ENCODE peak calls at places on chromosomes 11 and 22, in four cellular contexts. W is stomach, J is GM23248, Q is fibroblast of lung. N is an unnamed sample.

GRCh38 chr11:134052395-134052987 is 16.4 kb upstream of the JAM3 start:
- DNase-seq in W (no peak), J (peak; percentile 26), Q (no peak), N (no peak)

GRCh38 chr11:119977584-119977860 is 160.4 kb downstream of the TRIM29 start:
- DNase-seq in W (no peak), J (no peak), Q (no peak), N (no peak)

GRCh38 chr11:61598886-61599868 is 18.3 kb upstream of the SYT7 start:
- DNase-seq in W (no peak), J (peak; percentile 69), Q (peak; percentile 91), N (no peak)

GRCh38 chr11:21771097-21771496 is 421.8 kb upstream of the ANO5 start:
- DNase-seq in W (no peak), J (no peak), Q (no peak), N (no peak)

GRCh38 chr11:100624346-100624745 is 62.7 kb upstream of the ARHGAP42 start:
- DNase-seq in W (no peak), J (no peak), Q (peak; percentile 59), N (no peak)

GRCh38 chr22:30547188-30547587 is 647 bp upstream of the SEC14L6 start:
- DNase-seq in W (no peak), J (no peak), Q (no peak), N (no peak)

GRCh38 chr11:8545698-8546366 is 48.2 kb downstream of the STK33 start:
- DNase-seq in W (no peak), J (no peak), Q (no peak), N (no peak)

GRCh38 chr11:16986434-16987204 is 27.6 kb downstream of the PLEKHA7 start:
- DNase-seq in W (peak; percentile 95), J (no peak), Q (no peak), N (peak; percentile 88)

GRCh38 chr11:63783925-63784592 is 15.5 kb upstream of the ZFTA start:
- DNase-seq in W (no peak), J (no peak), Q (no peak), N (no peak)

GRCh38 chr11:116831790-116832349 is 2.2 kb downstream of the APOC3 start:
- DNase-seq in W (no peak), J (no peak), Q (no peak), N (no peak)

GRCh38 chr22:35489225-35489624 is 51.4 kb upstream of the RASD2 start:
- DNase-seq in W (no peak), J (peak; percentile 32), Q (no peak), N (no peak)

GRCh38 chr11:134932761-134933160 is 520.7 kb upstream of the B3GAT1 start:
- DNase-seq in W (no peak), J (no peak), Q (no peak), N (no peak)

GRCh38 chr11:44229664-44230063 is 80.3 kb downstream of the ALX4 start:
- DNase-seq in W (no peak), J (peak; percentile 48), Q (peak; percentile 70), N (no peak)

GRCh38 chr11:77981346-77981947 is 13.0 kb downstream of the INTS4 start:
- DNase-seq in W (no peak), J (peak; percentile 42), Q (no peak), N (no peak)

GRCh38 chr22:25488244-25489020 is 76.0 kb upstream of the GRK3 start:
- DNase-seq in W (peak; percentile 86), J (peak; percentile 93), Q (peak; percentile 88), N (peak; percentile 89)

GRCh38 chr22:48627203-48627602 is 1200.5 kb downstream of the BRD1 start:
- DNase-seq in W (no peak), J (no peak), Q (peak; percentile 33), N (no peak)
- H3K9me3 ChIP-seq in W (no peaks in the 10 kb centered on the region), J (no peaks in the 10 kb centered on the region), Q (no peaks in the 10 kb centered on the region), N (no peaks in the 10 kb centered on the region)

GRCh38 chr11:117834068-117834810 is 9.7 kb upstream of the FXYD2 start:
- DNase-seq in W (peak; percentile 19), J (no peak), Q (no peak), N (no peak)
- H3K27ac ChIP-seq in W (peak overlapping the region; percentile 58), J (no peak overlapping the region), Q (no peak overlapping the region), N (peak overlapping the region; percentile 78)

GRCh38 chr11:105969756-105970155 is 52.3 kb downstream of the MSANTD4 start:
- DNase-seq in W (no peak), J (no peak), Q (no peak), N (no peak)
- H3K9me3 ChIP-seq in W (no peaks in the 10 kb centered on the region), J (no peaks in the 10 kb centered on the region), Q (no peaks in the 10 kb centered on the region), N (no peaks in the 10 kb centered on the region)

DNA sequence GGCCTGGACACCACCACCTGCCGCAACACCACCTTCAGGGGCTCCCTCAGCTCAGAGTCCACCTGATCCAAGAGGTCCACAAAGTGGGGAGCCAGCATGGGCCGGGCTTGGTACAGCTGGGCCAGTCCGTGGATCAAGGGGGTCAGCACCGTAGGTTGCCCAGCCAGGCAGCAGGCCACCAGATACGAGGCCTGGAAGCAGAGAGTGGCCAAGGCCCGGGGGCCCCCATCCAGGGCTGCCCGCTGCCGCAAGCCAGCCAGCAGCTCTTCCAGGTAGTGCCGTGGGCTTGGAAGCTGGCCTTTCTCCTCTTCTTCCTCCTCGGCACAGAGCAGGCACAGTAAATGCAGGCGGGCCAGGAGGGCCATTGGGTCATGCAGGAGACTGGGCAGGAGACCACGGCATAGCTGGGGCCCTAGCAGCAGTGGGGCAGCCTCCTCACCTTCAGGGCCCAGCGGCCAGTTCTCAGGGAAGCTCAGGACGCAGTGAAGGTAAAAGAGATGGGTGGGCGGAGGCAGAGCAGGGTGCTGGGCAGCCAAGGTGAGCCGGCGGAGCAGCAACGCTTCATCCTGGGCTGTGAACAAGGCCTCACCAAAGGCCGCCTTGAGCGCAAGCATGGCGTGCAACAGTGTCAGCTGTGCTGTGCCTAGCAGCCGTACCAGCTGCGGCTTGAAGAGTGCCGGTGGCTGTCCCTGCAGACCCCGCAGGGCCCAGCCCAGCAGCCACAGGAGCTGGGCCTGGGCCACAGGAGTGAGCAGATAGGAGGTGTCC is 1.7 kb downstream of the AP5B1 start:
- DNase-seq in W (peak; percentile 22), J (no peak), Q (no peak), N (peak; percentile 81)
- H3K27ac ChIP-seq in W (no peak overlapping the region), J (no peak overlapping the region), Q (no peak overlapping the region), N (peak overlapping the region; percentile 84)

DNA sequence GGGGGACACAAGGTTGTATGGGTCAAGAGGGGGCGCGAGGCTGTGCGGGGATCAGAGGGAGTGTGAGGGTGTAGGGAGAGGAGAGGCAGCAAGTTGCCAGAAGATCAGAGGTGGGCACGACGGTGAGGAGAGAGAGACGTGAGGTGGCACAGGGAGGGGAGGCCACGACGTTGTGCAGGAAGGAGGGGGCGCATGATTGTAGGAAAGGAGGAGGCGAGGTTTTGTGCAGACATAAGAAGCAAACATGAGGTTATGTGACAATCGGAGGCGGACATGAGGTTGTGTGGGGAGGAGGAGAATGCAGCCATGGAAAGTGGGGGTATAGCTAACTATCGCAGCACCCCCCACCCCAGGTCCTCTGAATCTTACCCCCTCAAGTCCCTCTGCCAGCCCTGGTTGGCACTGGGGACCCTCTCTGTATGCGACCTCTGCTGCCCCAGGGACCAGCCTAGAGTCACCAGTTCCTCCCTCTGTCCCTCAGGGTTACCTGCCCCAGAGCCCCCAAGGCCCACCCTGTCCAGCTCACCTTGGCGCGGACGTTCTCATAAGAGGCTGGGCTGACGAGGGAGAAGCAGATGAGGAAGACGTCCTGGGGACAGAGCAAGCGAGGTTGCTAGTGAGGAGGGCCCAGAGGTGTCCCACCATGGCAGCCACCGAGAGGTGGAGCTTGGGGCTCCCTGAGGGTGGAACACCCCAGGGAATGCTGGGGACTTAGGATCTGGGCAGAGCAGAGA is 12.5 kb downstream of the RAC2 start:
- DNase-seq in W (no peak), J (no peak), Q (no peak), N (no peak)
- H3K9me3 ChIP-seq in W (no peaks in the 10 kb centered on the region), J (no peaks in the 10 kb centered on the region), Q (no peaks in the 10 kb centered on the region), N (no peaks in the 10 kb centered on the region)

GRCh38 chr11:12085371-12086251 is 24.8 kb upstream of the MICAL2 start:
- DNase-seq in W (no peak), J (peak; percentile 71), Q (peak; percentile 64), N (no peak)

GRCh38 chr11:12086271-12087074 is 23.9 kb upstream of the MICAL2 start:
- DNase-seq in W (peak; percentile 57), J (peak; percentile 97), Q (peak; percentile 99), N (no peak)

GRCh38 chr11:12083380-12083779 is 27.0 kb upstream of the MICAL2 start:
- DNase-seq in W (no peak), J (no peak), Q (no peak), N (no peak)

GRCh38 chr11:12087075-12087775 is 23.2 kb upstream of the MICAL2 start:
- DNase-seq in W (no peak), J (peak; percentile 90), Q (peak; percentile 81), N (no peak)

GRCh38 chr11:12084191-12084717 is 26.1 kb upstream of the MICAL2 start:
- DNase-seq in W (no peak), J (no peak), Q (no peak), N (no peak)
- H3K27ac ChIP-seq in W (no peak overlapping the region), J (peak overlapping the region; percentile 100), Q (peak overlapping the region; percentile 100), N (no peak overlapping the region)

DNA sequence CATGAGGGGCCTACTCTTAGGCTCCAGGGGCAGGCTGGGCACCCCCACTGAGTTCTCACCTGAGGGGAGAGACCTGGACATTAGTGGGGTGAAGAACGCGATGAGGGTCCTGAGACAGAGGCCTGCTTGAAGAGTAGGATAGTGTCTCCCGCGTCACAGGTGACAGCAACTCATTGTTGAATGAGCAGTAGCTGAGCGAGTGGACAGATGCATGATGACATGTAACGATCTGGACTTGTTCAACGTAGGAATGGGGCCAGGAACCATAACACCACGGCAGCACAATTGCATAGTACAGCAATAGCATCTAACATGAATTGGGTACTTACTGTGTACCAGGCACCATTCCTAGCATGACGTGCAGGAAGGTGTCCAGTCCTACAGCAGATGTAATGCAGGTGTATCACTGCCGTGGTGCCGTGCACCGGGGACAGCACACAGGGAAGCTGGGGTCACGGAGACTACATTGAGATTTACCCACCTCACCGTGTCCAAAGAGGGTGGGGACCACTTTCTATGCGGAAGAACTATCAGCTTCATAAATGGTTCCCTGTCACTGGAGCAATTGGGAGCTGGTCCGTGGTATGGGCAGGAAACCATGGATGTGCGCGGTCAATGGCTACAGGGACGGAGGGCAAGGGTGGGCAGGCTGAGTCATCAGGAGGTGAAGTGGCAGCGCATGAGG is 1019.1 kb downstream of the TBC1D22A start:
- DNase-seq in W (no peak), J (no peak), Q (no peak), N (no peak)
- H3K9me3 ChIP-seq in W (peaks cover 23% of the 10 kb centered on the region), J (no peaks in the 10 kb centered on the region), Q (peaks cover 2% of the 10 kb centered on the region), N (no peaks in the 10 kb centered on the region)